ENCODE peak calls at places on chromosome 10, in seven cellular contexts. L is CD8-positive, alpha-beta memory T cell; H is cardiac septum; R is kidney tubule cell; Q is upper lobe of right lung; M is fibroblast of the conjunctiva; F is GM12891. S is an unnamed sample.

GRCh38 chr10:12235116-12235694 is 39.2 kb downstream of the CDC123 start:
- DNase-seq in L (no peak), H (no peak), R (no peak), Q (no peak), M (no peak), F (no peak), S (no peak)

GRCh38 chr10:43943119-43943824 is 294.6 kb upstream of the ZNF32 start:
- DNase-seq in L (no peak), H (no peak), R (no peak), Q (peak), M (no peak), F (no peak), S (peak)

GRCh38 chr10:46231087-46231486 is 55.7 kb upstream of the ANTXRL start:
- DNase-seq in L (no peak), H (peak), R (no peak), Q (peak), M (no peak), F (no peak), S (peak)

GRCh38 chr10:86100581-86101061 is 266.0 kb downstream of the GRID1 start:
- DNase-seq in L (no peak), H (peak), R (peak), Q (no peak), M (no peak), F (peak), S (peak)

GRCh38 chr10:117768333-117769045 is 225.9 kb downstream of the EMX2 start:
- DNase-seq in L (no peak), H (no peak), R (no peak), Q (no peak), M (no peak), F (no peak), S (no peak)

GRCh38 chr10:92990615-92991014 is 70.0 kb upstream of the CYP26C1 start:
- DNase-seq in L (no peak), H (no peak), R (no peak), Q (no peak), M (no peak), F (peak), S (no peak)

GRCh38 chr10:90504172-90504571 is 353.7 kb downstream of the HTR7 start:
- DNase-seq in L (no peak), H (no peak), R (no peak), Q (no peak), M (no peak), F (no peak), S (no peak)

GRCh38 chr10:13390604-13391522 is 42.8 kb upstream of the SEPHS1 start:
- DNase-seq in L (no peak), H (no peak), R (no peak), Q (no peak), M (no peak), F (no peak), S (no peak)

GRCh38 chr10:30392564-30392990 is 41.4 kb upstream of the MAP3K8 start:
- DNase-seq in L (peak), H (peak), R (peak), Q (peak), M (peak), F (peak), S (peak)

GRCh38 chr10:86447422-86447821 is 74.2 kb downstream of the WAPL start:
- DNase-seq in L (no peak), H (no peak), R (no peak), Q (no peak), M (no peak), F (no peak), S (no peak)

GRCh38 chr10:122130474-122131110 is 140.5 kb upstream of the BTBD16 start:
- DNase-seq in L (no peak), H (no peak), R (no peak), Q (no peak), M (no peak), F (no peak), S (no peak)

GRCh38 chr10:24920907-24921881 is 31.2 kb downstream of the PRTFDC1 start:
- DNase-seq in L (no peak), H (no peak), R (peak), Q (peak), M (peak), F (no peak), S (no peak)

GRCh38 chr10:95391570-95392249 is 100.9 kb upstream of the PDLIM1 start:
- DNase-seq in L (no peak), H (no peak), R (no peak), Q (no peak), M (peak), F (no peak), S (no peak)

GRCh38 chr10:15817407-15818046 is 42.8 kb downstream of the MINDY3 start:
- DNase-seq in L (no peak), H (no peak), R (no peak), Q (no peak), M (no peak), F (no peak), S (no peak)

GRCh38 chr10:125482108-125482507 is 200.9 kb downstream of the TEX36 start:
- DNase-seq in L (no peak), H (no peak), R (no peak), Q (no peak), M (no peak), F (no peak), S (no peak)

GRCh38 chr10:51895209-51895608 is 195.8 kb upstream of the CSTF2T start:
- DNase-seq in L (no peak), H (no peak), R (no peak), Q (no peak), M (peak), F (no peak), S (no peak)

S was measured in spleen.